ENCODE peak calls at places on chromosomes 16 and 17, in eight cellular contexts. Z is tibial nerve, F is psoas muscle, Q is upper lobe of right lung, A is small intestine, C is ovary, L is GM23248, B is AG04450. K is an unnamed sample.

GRCh38 chr16:54801445-54801844 is 129.2 kb upstream of the IRX5 start:
- DNase-seq in A (no peak), L (no peak), F (no peak), Z (no peak), C (no peak), B (no peak), Q (no peak), K (no peak)

GRCh38 chr17:81256616-81257015 is 17.5 kb downstream of the NDUFAF8 start:
- DNase-seq in C (no peak), B (no peak), L (peak; percentile 73), F (no peak), Q (no peak), Z (no peak), A (no peak), K (no peak)

GRCh38 chr16:80899804-80900592 is 95.6 kb upstream of the CDYL2 start:
- DNase-seq in C (no peak), Q (peak; percentile 79), Z (peak; percentile 59), A (peak; percentile 79), B (peak; percentile 71), F (peak; percentile 87), L (peak; percentile 44), K (peak; percentile 93)

GRCh38 chr17:66712453-66712852 is 122.5 kb upstream of the CACNG5 start:
- DNase-seq in B (no peak), C (no peak), Q (no peak), Z (no peak), A (no peak), L (no peak), F (no peak), K (no peak)

GRCh38 chr16:81551141-81551808 is 106.7 kb downstream of the CMIP start:
- DNase-seq in C (no peak), Z (no peak), L (peak; percentile 92), Q (peak; percentile 55), A (no peak), B (no peak), F (no peak), K (no peak)

GRCh38 chr17:73160980-73161630 is 3.7 kb upstream of the SSTR2 start:
- DNase-seq in A (no peak), B (no peak), Q (no peak), L (no peak), Z (no peak), F (no peak), C (no peak), K (no peak)

GRCh38 chr17:82317394-82318168 is at the start of gene CD7:
- DNase-seq in C (no peak), F (no peak), B (no peak), L (no peak), Z (no peak), A (peak; percentile 51), Q (no peak), K (no peak)

GRCh38 chr16:67661864-67662652 is 1.3 kb downstream of the PARD6A start:
- DNase-seq in L (no peak), Z (no peak), B (no peak), C (no peak), Q (no peak), F (no peak), A (no peak), K (no peak)

GRCh38 chr16:66690106-66690847 is 6.3 kb downstream of the CMTM4 start:
- DNase-seq in A (no peak), F (no peak), Z (no peak), Q (no peak), C (no peak), L (no peak), B (no peak), K (no peak)

GRCh38 chr16:81740163-81740562 is 38.9 kb upstream of the PLCG2 start:
- DNase-seq in Z (no peak), F (no peak), A (no peak), L (no peak), C (no peak), B (no peak), Q (no peak), K (no peak)

GRCh38 chr17:63331301-63331700 is 114.8 kb downstream of the CYB561 start:
- DNase-seq in L (no peak), F (no peak), B (no peak), C (no peak), Q (no peak), A (no peak), Z (no peak), K (no peak)

GRCh38 chr17:63275318-63275967 is 170.7 kb downstream of the CYB561 start:
- DNase-seq in F (no peak), B (peak; percentile 81), Q (no peak), A (peak; percentile 48), C (no peak), Z (no peak), L (peak; percentile 98), K (no peak)

GRCh38 chr16:85515830-85516397 is 97.2 kb upstream of the GSE1 start:
- DNase-seq in B (no peak), Q (peak; percentile 88), Z (no peak), F (no peak), C (no peak), L (peak; percentile 26), A (peak; percentile 16), K (no peak)

GRCh38 chr17:38815576-38816193 is 9.4 kb downstream of the CWC25 start:
- DNase-seq in Q (no peak), F (no peak), L (peak; percentile 86), B (no peak), C (no peak), Z (no peak), A (no peak), K (no peak)

GRCh38 chr17:44608732-44609435 is 47.4 kb upstream of the MEIOC start:
- DNase-seq in B (no peak), Z (no peak), C (no peak), A (no peak), F (no peak), L (no peak), Q (no peak), K (no peak)

GRCh38 chr17:7929158-7930029 is at the start of gene KCNAB3:
- DNase-seq in C (peak; percentile 54), B (no peak), Q (no peak), F (no peak), Z (no peak), A (peak; percentile 9), L (peak; percentile 78), K (no peak)

GRCh38 chr16:85613609-85614337 is 651 bp downstream of the GSE1 start:
- DNase-seq in B (no peak), A (no peak), Z (peak; percentile 49), Q (peak; percentile 83), C (peak; percentile 50), F (peak; percentile 80), L (peak; percentile 79), K (peak; percentile 70)

GRCh38 chr17:5715478-5715877 is 131.2 kb upstream of the NLRP1 start:
- DNase-seq in F (no peak), L (peak; percentile 5), Z (peak; percentile 33), B (no peak), C (no peak), Q (no peak), A (no peak), K (no peak)

GRCh38 chr17:5707482-5707881 is 123.2 kb upstream of the NLRP1 start:
- DNase-seq in F (no peak), Q (no peak), L (no peak), B (no peak), A (no peak), C (no peak), Z (no peak), K (no peak)

GRCh38 chr17:5708344-5708743 is 124.0 kb upstream of the NLRP1 start:
- DNase-seq in B (no peak), A (no peak), L (no peak), Q (no peak), C (no peak), Z (no peak), F (no peak), K (no peak)

GRCh38 chr17:5714993-5715392 is 130.7 kb upstream of the NLRP1 start:
- DNase-seq in Z (no peak), C (no peak), L (no peak), A (no peak), Q (no peak), B (no peak), F (no peak), K (no peak)

GRCh38 chr17:5711344-5711743 is 127.0 kb upstream of the NLRP1 start:
- DNase-seq in C (no peak), Z (no peak), L (no peak), F (no peak), A (no peak), B (no peak), Q (no peak), K (no peak)
- H3K27me3 ChIP-seq in C (no peaks in the 10 kb centered on the region), Z (no peaks in the 10 kb centered on the region), L (peaks cover 21% of the 10 kb centered on the region), F (peaks cover 28% of the 10 kb centered on the region), A (peaks cover 8% of the 10 kb centered on the region), B (peaks cover 19% of the 10 kb centered on the region), Q (peaks cover 20% of the 10 kb centered on the region), K (no peaks in the 10 kb centered on the region)

GRCh38 chr16:30494028-30494427 is 21.5 kb downstream of the ITGAL start:
- DNase-seq in F (no peak), A (no peak), Z (no peak), C (no peak), B (no peak), Q (no peak), L (no peak), K (no peak)

GRCh38 chr16:30488764-30489595 is 16.4 kb downstream of the ITGAL start:
- DNase-seq in C (no peak), L (no peak), Q (no peak), F (no peak), A (no peak), Z (no peak), B (no peak), K (no peak)

GRCh38 chr16:30491744-30492308 is 19.3 kb downstream of the ITGAL start:
- DNase-seq in Q (no peak), F (no peak), Z (no peak), B (peak; percentile 23), C (no peak), A (peak; percentile 48), L (peak; percentile 75), K (peak; percentile 67)

GRCh38 chr16:30491229-30491628 is 18.7 kb downstream of the ITGAL start:
- DNase-seq in C (no peak), L (no peak), Q (no peak), A (no peak), Z (no peak), F (no peak), B (no peak), K (no peak)

DNA sequence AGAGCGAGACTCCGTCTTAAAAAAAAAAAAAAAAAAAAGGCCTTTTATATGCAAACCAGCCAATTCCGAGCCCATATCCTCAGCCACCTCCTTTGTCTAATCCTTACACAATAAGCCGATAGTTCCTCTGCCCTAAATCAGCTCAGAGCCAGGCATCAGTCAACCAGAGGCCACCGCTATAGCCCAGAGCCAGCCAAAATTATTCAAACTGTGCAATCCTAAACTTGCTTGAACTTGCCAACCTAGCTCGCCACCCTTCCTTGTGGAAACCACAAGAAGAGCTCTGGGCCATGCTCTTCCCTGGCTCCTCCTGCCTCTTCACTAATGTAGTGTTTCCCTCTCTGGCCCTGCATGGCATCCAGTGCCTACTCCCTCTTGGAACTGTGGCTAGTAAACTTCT is 17.7 kb downstream of the ITGAL start:
- DNase-seq in A (no peak), B (no peak), Z (no peak), F (no peak), C (no peak), Q (no peak), L (no peak), K (peak; percentile 89)
- H3K9me3 ChIP-seq in A (no peaks in the 10 kb centered on the region), B (no peaks in the 10 kb centered on the region), Z (no peaks in the 10 kb centered on the region), F (no peaks in the 10 kb centered on the region), C (no peaks in the 10 kb centered on the region), Q (no peaks in the 10 kb centered on the region), L (no peaks in the 10 kb centered on the region), K (no peaks in the 10 kb centered on the region)

GRCh38 chr16:24990803-24991202 is 24.4 kb downstream of the ARHGAP17 start:
- DNase-seq in C (no peak), Q (no peak), L (no peak), F (no peak), B (no peak), Z (no peak), A (no peak), K (no peak)
- H3K27me3 ChIP-seq in C (no peaks in the 10 kb centered on the region), Q (no peaks in the 10 kb centered on the region), L (no peaks in the 10 kb centered on the region), F (no peaks in the 10 kb centered on the region), B (no peaks in the 10 kb centered on the region), Z (no peaks in the 10 kb centered on the region), A (no peaks in the 10 kb centered on the region), K (no peaks in the 10 kb centered on the region)

GRCh38 chr16:46496701-46497100 is 124.5 kb downstream of the SHCBP1 start:
- DNase-seq in A (no peak), Z (no peak), L (no peak), Q (no peak), F (no peak), C (no peak), B (no peak), K (no peak)
- H3K9me3 ChIP-seq in A (no peaks in the 10 kb centered on the region), Z (no peaks in the 10 kb centered on the region), L (no peaks in the 10 kb centered on the region), Q (no peaks in the 10 kb centered on the region), F (no peaks in the 10 kb centered on the region), C (no peaks in the 10 kb centered on the region), B (no peaks in the 10 kb centered on the region), K (no peaks in the 10 kb centered on the region)

K was measured in breast epithelium.